ENCODE peak calls at places on chromosomes 16 and 17, in six cellular contexts. D is GM23338; O is lung; B is hepatic stellate cell; J is activated CD4-positive, alpha-beta T cell treated with anti-CD3 and anti-CD28 coated beads, Interleukin-2, amount 50 U/mL, for 1 hour; Q is pancreas. W is an unnamed sample.

GRCh38 chr17:57154896-57155295 is 69.8 kb downstream of the AKAP1 start:
- DNase-seq in D (no peak), O (no peak), B (no peak), J (no peak), Q (no peak), W (no peak)

GRCh38 chr17:7014261-7014994 is 2.0 kb downstream of the RNASEK start:
- DNase-seq in D (peak), O (peak), B (peak), J (peak), Q (peak), W (peak)

GRCh38 chr16:12319464-12320030 is 343.0 kb downstream of the SNX29 start:
- DNase-seq in D (peak), O (no peak), B (no peak), J (no peak), Q (no peak), W (no peak)

GRCh38 chr17:20226814-20227482 is 217.8 kb downstream of the SPECC1 start:
- DNase-seq in D (peak), O (peak), B (peak), J (peak), Q (peak), W (peak)

GRCh38 chr17:81494984-81495383 is 17.6 kb downstream of the ACTG1 start:
- DNase-seq in D (no peak), O (no peak), B (no peak), J (no peak), Q (no peak), W (no peak)

GRCh38 chr16:67397451-67397801 is 4.1 kb upstream of the TPPP3 start:
- DNase-seq in D (no peak), O (no peak), B (peak), J (no peak), Q (peak), W (no peak)

GRCh38 chr17:2049333-2050245 is 5.3 kb upstream of the HIC1 start:
- DNase-seq in D (peak), O (peak), B (peak), J (peak), Q (peak), W (no peak)

GRCh38 chr16:24442631-24443030 is 96.7 kb upstream of the RBBP6 start:
- DNase-seq in D (no peak), O (no peak), B (no peak), J (no peak), Q (no peak), W (no peak)

GRCh38 chr16:52843386-52843785 is 209.3 kb downstream of the CHD9NB start:
- DNase-seq in D (no peak), O (no peak), B (no peak), J (no peak), Q (no peak), W (no peak)

GRCh38 chr16:20781697-20782096 is 17.9 kb downstream of the ACSM3 start:
- DNase-seq in D (no peak), O (no peak), B (no peak), J (no peak), Q (no peak), W (no peak)

GRCh38 chr16:75054556-75054947 is 55.7 kb downstream of the ZNRF1 start:
- DNase-seq in D (no peak), O (no peak), B (no peak), J (no peak), Q (no peak), W (no peak)

GRCh38 chr16:85436207-85436606 is 176.9 kb upstream of the GSE1 start:
- DNase-seq in D (peak), O (no peak), B (no peak), J (no peak), Q (no peak), W (no peak)

GRCh38 chr16:46632778-46633733 is 11.9 kb upstream of the SHCBP1 start:
- DNase-seq in D (peak), O (no peak), B (no peak), J (no peak), Q (no peak), W (no peak)

GRCh38 chr16:75957870-75958269 is 231.6 kb upstream of the CPHXL start:
- DNase-seq in D (no peak), O (no peak), B (no peak), J (no peak), Q (no peak), W (no peak)

GRCh38 chr16:17633146-17633966 is 162.6 kb upstream of the XYLT1 start:
- DNase-seq in D (no peak), O (no peak), B (no peak), J (no peak), Q (no peak), W (no peak)

GRCh38 chr16:64153718-64154117 is 968.1 kb downstream of the CDH11 start:
- DNase-seq in D (no peak), O (no peak), B (no peak), J (no peak), Q (no peak), W (no peak)

W was measured in substantia nigra.